ENCODE peak calls at places on chromosomes 7 and 10, in seven cellular contexts. E, F, D, G, Z, A and P are unnamed samples.

GRCh38 chr10:34433241-34434076 is 381.6 kb downstream of the PARD3 start:
- DNase-seq in A (no peak), F (no peak), D (peak; percentile 60), Z (no peak), G (no peak), E (no peak), P (no peak)

GRCh38 chr10:123997486-123998196 is 95.8 kb downstream of the CHST15 start:
- DNase-seq in E (no peak), A (no peak), G (no peak), F (no peak), Z (no peak), D (peak; percentile 99), P (no peak)

GRCh38 chr10:60114765-60115586 is 208.6 kb upstream of the CCDC6 start:
- DNase-seq in D (peak; percentile 61), A (peak; percentile 6), F (no peak), G (no peak), E (peak; percentile 74), Z (peak; percentile 17), P (peak; percentile 71)

GRCh38 chr7:121519548-121520521 is 123.7 kb upstream of the FAM3C start:
- DNase-seq in Z (no peak), A (no peak), G (no peak), F (no peak), E (no peak), D (no peak), P (no peak)

GRCh38 chr10:63547628-63548356 is 26.6 kb downstream of the REEP3 start:
- DNase-seq in E (no peak), G (no peak), Z (peak; percentile 67), D (peak; percentile 57), F (no peak), A (no peak), P (no peak)

GRCh38 chr10:103717341-103718246 is 137.8 kb downstream of the SH3PXD2A start:
- DNase-seq in A (no peak), G (no peak), Z (no peak), D (no peak), E (no peak), F (no peak), P (no peak)

GRCh38 chr7:106042196-106042611 is 69.9 kb downstream of the SYPL1 start:
- DNase-seq in A (no peak), D (no peak), Z (no peak), F (no peak), G (no peak), E (no peak), P (no peak)

GRCh38 chr7:78501064-78501463 is 702.5 kb downstream of the PHTF2 start:
- DNase-seq in Z (no peak), G (no peak), E (no peak), D (no peak), F (no peak), A (no peak), P (no peak)

GRCh38 chr7:25900887-25901286 is 251.1 kb upstream of the NFE2L3 start:
- DNase-seq in Z (no peak), F (no peak), A (no peak), E (no peak), G (no peak), D (no peak), P (no peak)

GRCh38 chr10:131708225-131708624 is 192.6 kb upstream of the PPP2R2D start:
- DNase-seq in F (no peak), G (no peak), Z (no peak), E (no peak), D (no peak), A (no peak), P (no peak)

GRCh38 chr7:90256778-90257177 is 11.8 kb downstream of the CFAP69 start:
- DNase-seq in Z (no peak), F (no peak), G (no peak), E (no peak), D (no peak), A (no peak), P (no peak)

GRCh38 chr10:69474688-69475432 is 23.6 kb downstream of the TSPAN15 start:
- DNase-seq in E (no peak), Z (no peak), D (peak; percentile 83), G (no peak), A (no peak), F (no peak), P (no peak)

GRCh38 chr10:132716691-132717490 is 69.1 kb downstream of the NKX6-2 start:
- DNase-seq in A (no peak), G (no peak), D (no peak), F (no peak), Z (no peak), E (no peak), P (no peak)

GRCh38 chr10:6053816-6054581 is 8.2 kb downstream of the IL2RA start:
- DNase-seq in G (no peak), Z (no peak), F (no peak), A (no peak), D (no peak), E (no peak), P (no peak)

GRCh38 chr7:117612637-117613036 is 132.8 kb downstream of the CFTR start:
- DNase-seq in A (no peak), Z (no peak), D (no peak), E (no peak), G (no peak), F (no peak), P (no peak)

GRCh38 chr7:74289660-74290589 is 718 bp downstream of the CLIP2 start:
- DNase-seq in Z (no peak), E (peak; percentile 40), D (no peak), G (peak; percentile 27), A (peak; percentile 84), F (no peak), P (no peak)

GRCh38 chr10:70589762-70590662 is 12.5 kb downstream of the PRF1 start:
- DNase-seq in E (no peak), Z (no peak), D (peak; percentile 51), A (no peak), F (no peak), G (no peak), P (no peak)

GRCh38 chr7:132755538-132756481 is 179.5 kb upstream of the PLXNA4 start:
- DNase-seq in F (no peak), D (no peak), G (no peak), E (no peak), A (no peak), Z (no peak), P (no peak)

GRCh38 chr7:82347808-82348207 is 95.8 kb downstream of the CACNA2D1 start:
- DNase-seq in D (no peak), F (no peak), Z (no peak), G (no peak), E (no peak), A (no peak), P (no peak)